ENCODE peak calls at places on chromosomes 6 and 20, in four cellular contexts. O, X, M and A are unnamed samples.

GRCh38 chr20:3788685-3789155 is 2.2 kb upstream of the CENPB start:
- DNase-seq in O (peak; percentile 22), M (no peak), X (no peak), A (no peak)

GRCh38 chr6:97626586-97627441 is 343.8 kb upstream of the MMS22L start:
- DNase-seq in O (peak; percentile 5), M (no peak), X (peak; percentile 3), A (no peak)

GRCh38 chr6:494394-494793 is 102.8 kb downstream of the IRF4 start:
- DNase-seq in X (no peak), O (no peak), M (no peak), A (no peak)

GRCh38 chr6:139154885-139155547 is 20.1 kb downstream of the HECA start:
- DNase-seq in X (peak; percentile 67), O (peak; percentile 62), M (no peak), A (no peak)

GRCh38 chr6:108941281-108941680 is 93.1 kb downstream of the ARMC2 start:
- DNase-seq in M (no peak), X (no peak), O (no peak), A (no peak)

GRCh38 chr20:52269327-52269726 is 77.7 kb upstream of the ZFP64 start:
- DNase-seq in O (peak; percentile 36), X (no peak), M (no peak), A (no peak)

GRCh38 chr6:3731700-3732099 is 19.8 kb downstream of the PXDC1 start:
- DNase-seq in O (no peak), M (no peak), X (no peak), A (no peak)

GRCh38 chr20:41631826-41632225 is 13.6 kb upstream of the CHD6 start:
- DNase-seq in M (no peak), O (no peak), X (peak; percentile 35), A (no peak)

GRCh38 chr6:57423468-57423867 is 106.0 kb downstream of the PRIM2 start:
- DNase-seq in O (peak; percentile 18), X (no peak), M (peak; percentile 67), A (peak; percentile 99)

GRCh38 chr6:159727717-159728440 is 573 bp downstream of the WTAP start:
- DNase-seq in O (peak; percentile 60), X (no peak), M (no peak), A (peak; percentile 70)

GRCh38 chr6:6841571-6841970 is 253.1 kb downstream of the LY86 start:
- DNase-seq in X (no peak), O (no peak), M (no peak), A (no peak)

GRCh38 chr6:144219056-144219685 is 66.0 kb upstream of the UTRN start:
- DNase-seq in O (peak; percentile 64), X (peak; percentile 71), M (no peak), A (peak; percentile 55)

GRCh38 chr6:79468116-79468515 is 69.1 kb downstream of the LCA5 start:
- DNase-seq in M (no peak), O (peak; percentile 17), X (peak; percentile 34), A (peak; percentile 77)

DNA sequence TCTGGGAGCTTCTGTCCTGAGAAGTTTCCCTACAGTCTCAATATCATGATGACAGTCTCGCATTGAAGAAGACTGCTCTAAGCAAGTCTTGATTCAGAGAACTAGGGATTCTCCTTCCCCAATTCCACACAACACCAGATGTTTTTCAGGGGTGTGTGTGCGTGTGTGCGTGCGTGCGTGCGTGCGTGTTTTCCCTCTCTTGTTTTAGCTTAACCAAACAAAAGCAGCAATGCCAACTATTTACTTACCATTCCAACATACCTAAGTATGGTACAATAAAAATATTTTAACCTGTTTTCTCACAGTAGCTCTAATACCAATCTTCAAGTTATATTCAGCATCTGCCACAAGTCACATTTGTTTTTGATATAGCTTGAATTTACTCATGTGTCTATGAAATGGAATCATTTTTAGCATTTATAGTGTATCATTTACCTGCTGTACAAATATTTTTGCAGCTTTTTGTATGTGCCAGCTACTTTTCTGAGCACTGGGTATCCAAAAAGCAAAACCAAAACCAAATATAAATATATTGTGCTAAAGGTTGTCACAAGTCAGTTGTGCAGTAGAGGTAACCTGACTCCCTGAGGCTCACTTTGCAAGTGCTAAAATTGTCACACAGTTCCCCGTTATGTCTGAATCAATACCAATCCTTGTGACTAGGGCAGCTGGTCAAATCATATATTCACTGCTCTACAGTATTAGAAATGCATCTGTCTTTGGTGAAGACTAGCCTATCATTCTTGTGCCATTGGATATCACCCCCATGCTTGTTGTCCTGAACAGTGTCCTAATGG is 21.7 kb upstream of the MYLIP start:
- DNase-seq in X (no peak), O (no peak), M (no peak), A (no peak)
- H3K4me3 ChIP-seq in X (no peak overlapping the region), O (no peak overlapping the region), M (no peak overlapping the region), A (no peak overlapping the region)

GRCh38 chr6:28399370-28400121 is at the start of gene ZSCAN12:
- DNase-seq in X (peak; percentile 89), M (peak; percentile 62), O (peak; percentile 90), A (peak; percentile 94)
- H4K8ac ChIP-seq in X (peak within 1 kb of the TSS; percentile 94), M (peak within 1 kb of the TSS; percentile 69), O (peak within 1 kb of the TSS; percentile 97), A (peak within 1 kb of the TSS; percentile 100)

GRCh38 chr6:26501482-26501986 is 1.4 kb downstream of the BTN1A1 start:
- DNase-seq in X (peak; percentile 25), M (peak; percentile 7), O (peak; percentile 37), A (peak; percentile 42)
- H3K4ac ChIP-seq in X (no peak overlapping the region), M (no peak overlapping the region), O (no peak overlapping the region), A (no peak overlapping the region)

DNA sequence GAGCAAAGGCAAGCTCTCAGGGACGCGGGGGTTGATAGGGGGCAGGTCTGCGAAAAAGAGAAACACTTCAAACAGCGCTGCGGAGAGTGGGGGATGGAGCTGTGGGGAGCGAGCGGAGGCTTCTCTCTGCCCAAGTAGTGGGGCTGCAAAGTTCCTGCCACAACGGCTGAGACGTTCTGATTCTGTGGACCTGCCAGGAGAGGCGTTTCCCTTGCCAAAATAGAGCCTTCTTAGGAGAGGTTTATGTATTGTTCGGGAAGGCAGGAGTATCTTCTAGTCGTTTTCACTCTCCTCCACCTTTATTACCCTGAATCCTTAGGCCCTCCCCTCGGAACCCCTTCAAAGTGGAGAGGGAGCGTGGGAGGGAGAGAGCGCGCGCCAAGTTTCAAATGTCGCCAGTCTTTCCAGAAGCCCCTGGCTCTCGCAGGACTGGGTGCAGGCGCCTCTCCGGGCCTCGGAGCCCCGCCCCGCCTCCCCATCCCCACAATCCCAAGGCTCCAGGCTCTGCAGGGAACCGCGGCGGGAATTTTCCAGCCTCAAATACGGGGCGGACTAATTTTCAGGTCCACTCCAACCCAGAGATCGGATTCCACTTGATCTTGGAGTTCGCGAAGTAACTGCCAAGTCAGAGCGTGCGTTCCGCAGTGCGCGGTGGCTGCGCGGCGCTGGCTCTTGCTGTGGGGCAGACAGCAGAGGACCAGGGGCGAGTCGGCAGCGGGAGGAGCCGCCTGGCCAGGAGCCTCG is 10.0 kb upstream of the POU3F2 start:
- DNase-seq in X (no peak), M (no peak), O (no peak), A (peak; percentile 58)
- H3K4me3 ChIP-seq in X (no peak overlapping the region), M (peak overlapping the region; percentile 75), O (peak overlapping the region; percentile 38), A (peak overlapping the region; percentile 3)